ENCODE peak calls at places on chromosomes 12 and 14, in ten cellular contexts. M is keratinocyte; A is fibroblast of lung; C is CD4-positive, alpha-beta T cell; F is right lobe of liver; Z is epithelial cell of proximal tubule; I is fibroblast of the aortic adventitia; Q is HL-60; D is left ventricle myocardium inferior; B is esophagus squamous epithelium. X is an unnamed sample.
A peak's percentile ranks its signal among the peaks of the same experiment; 100 is the strongest.

GRCh38 chr12:56993346-56993745 is 13.0 kb downstream of the ZBTB39 start:
- DNase-seq in M (no peak), A (no peak), C (no peak), F (no peak), Z (no peak), I (no peak), Q (no peak), D (no peak), B (no peak), X (no peak)

GRCh38 chr14:89256273-89256672 is 160.8 kb downstream of the FOXN3 start:
- DNase-seq in M (no peak), A (no peak), C (no peak), F (no peak), Z (no peak), I (no peak), Q (no peak), D (no peak), B (no peak), X (no peak)

GRCh38 chr14:76696791-76697190 is 64.5 kb upstream of the VASH1 start:
- DNase-seq in M (no peak), A (no peak), C (no peak), F (no peak), Z (no peak), I (no peak), Q (no peak), D (no peak), B (no peak), X (no peak)

GRCh38 chr12:34394211-34395055 is 372.1 kb downstream of the ALG10 start:
- DNase-seq in M (no peak), A (no peak), C (no peak), F (peak; percentile 7), Z (no peak), I (no peak), Q (no peak), D (peak; percentile 6), B (no peak), X (peak; percentile 52)

GRCh38 chr12:62799126-62799736 is 135.7 kb downstream of the PPM1H start:
- DNase-seq in M (peak; percentile 26), A (peak; percentile 57), C (peak; percentile 10), F (no peak), Z (no peak), I (peak; percentile 85), Q (peak; percentile 47), D (no peak), B (no peak), X (no peak)

GRCh38 chr12:96878704-96879103 is 28.4 kb upstream of the NEDD1 start:
- DNase-seq in M (no peak), A (peak; percentile 97), C (no peak), F (no peak), Z (no peak), I (peak; percentile 91), Q (no peak), D (no peak), B (no peak), X (no peak)

GRCh38 chr12:85057370-85057963 is 21.3 kb downstream of the LRRIQ1 start:
- DNase-seq in M (no peak), A (peak; percentile 36), C (no peak), F (no peak), Z (peak; percentile 6), I (peak; percentile 68), Q (no peak), D (no peak), B (no peak), X (no peak)

GRCh38 chr12:55703976-55704761 is 3.5 kb downstream of the ITGA7 start:
- DNase-seq in M (no peak), A (peak; percentile 59), C (no peak), F (no peak), Z (no peak), I (peak; percentile 78), Q (no peak), D (no peak), B (no peak), X (peak; percentile 54)

DNA sequence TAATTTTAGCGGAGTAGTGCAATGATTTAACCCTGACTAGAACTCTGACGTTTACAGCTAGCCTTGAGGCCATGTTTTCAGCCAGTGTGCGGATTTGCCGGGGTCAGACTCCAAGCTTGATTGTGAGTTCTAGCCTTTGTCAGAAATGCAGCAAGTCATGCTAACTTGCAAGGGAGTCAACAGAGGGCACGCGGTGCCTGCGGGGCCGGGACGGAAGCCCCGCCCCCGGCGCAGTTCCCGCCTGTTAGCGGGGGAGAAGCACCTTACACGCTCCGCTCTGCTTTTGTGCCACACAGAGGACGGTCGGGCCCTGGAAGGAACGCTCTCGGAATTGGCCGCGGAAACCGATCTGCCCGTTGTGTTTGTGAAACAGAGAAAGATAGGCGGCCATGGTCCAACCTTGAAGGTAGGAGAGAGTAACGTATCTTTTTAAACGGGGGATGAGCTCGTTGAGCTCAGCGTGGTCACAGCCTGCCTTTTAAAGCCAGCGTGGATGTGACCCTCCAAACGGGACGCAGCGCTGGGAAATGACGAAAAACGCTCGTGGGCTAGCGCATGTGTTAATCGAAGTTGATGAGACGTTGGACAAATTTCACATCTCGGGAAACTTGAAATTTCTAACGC is 14.8 kb upstream of the EID3 start:
- DNase-seq in M (no peak), A (peak; percentile 82), C (peak; percentile 75), F (peak; percentile 91), Z (no peak), I (peak; percentile 76), Q (peak; percentile 81), D (peak; percentile 77), B (peak; percentile 17), X (no peak)
- TF ChIP-seq CTCF in M (no peak), A (no peak), C (peak; percentile 32), F (no peak), Z (peak; percentile 4), I (no peak), Q (no peak), D (no peak), B (no peak), X (no peak)

DNA sequence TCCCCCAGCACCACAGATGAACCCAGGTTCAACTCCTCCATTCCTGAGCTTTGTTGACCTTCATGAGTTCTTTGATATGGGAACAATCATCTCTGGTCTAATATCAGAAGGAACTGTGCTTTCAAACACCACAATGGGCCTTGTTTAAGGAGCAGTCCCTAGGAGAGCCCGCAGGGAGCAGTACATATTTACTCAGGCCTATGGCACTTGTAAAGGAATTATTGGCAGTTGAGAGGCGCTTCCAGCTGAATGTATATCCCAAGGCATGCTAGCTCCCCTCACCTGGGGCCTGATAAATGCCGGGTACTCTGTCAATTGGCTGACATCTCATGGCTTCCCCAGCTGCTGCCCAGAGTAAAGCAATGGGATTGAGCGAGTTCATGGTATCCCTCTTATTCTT is 76.2 kb downstream of the ZFP36L1 start:
- DNase-seq in M (no peak), A (no peak), C (no peak), F (no peak), Z (no peak), I (no peak), Q (no peak), D (no peak), B (no peak), X (no peak)
- TF ChIP-seq CTCF in M (no peak), A (no peak), C (no peak), F (no peak), Z (no peak), I (no peak), Q (no peak), D (no peak), B (no peak), X (no peak)

DNA sequence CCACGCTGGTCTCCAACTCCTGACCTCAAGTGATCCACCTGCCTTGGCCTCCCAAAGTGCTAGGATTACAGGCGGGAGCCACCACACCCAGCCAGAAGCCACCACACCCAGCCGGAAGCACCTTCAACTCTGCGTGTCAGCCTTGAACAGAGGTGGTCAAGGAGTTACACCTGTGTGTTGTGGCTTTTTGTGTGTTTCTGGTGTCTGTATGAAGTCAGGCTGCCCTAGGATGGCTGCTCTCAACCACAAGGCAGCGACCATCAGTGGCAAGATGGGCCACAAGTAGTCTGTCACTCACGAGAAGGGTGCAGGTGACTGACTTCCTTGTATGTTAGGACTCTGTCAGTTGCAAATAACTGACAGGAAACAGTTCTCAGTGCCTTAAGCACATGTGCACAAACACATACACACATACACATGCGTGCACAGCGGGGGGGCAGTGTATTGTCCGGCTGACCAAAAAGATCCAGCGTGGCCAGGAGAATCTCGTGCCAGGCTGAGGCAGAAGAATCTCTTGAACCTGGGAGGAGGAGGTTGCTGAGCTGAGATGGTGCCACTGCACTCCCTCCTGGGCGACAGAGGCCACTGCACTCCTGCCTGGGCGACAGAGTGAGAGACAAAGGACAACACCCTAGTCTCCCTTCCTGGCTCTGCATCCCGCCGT is 13.5 kb downstream of the P2RX4 start:
- DNase-seq in M (no peak), A (no peak), C (peak; percentile 29), F (no peak), Z (no peak), I (no peak), Q (no peak), D (no peak), B (no peak), X (no peak)
- TF ChIP-seq CTCF in M (peak; percentile 45), A (no peak), C (no peak), F (peak; percentile 41), Z (peak; percentile 57), I (peak; percentile 7), Q (peak; percentile 71), D (no peak), B (peak; percentile 23), X (peak; percentile 43)

GRCh38 chr12:54133663-54134375 is 55.0 kb downstream of the SMUG1 start:
- DNase-seq in M (no peak), A (no peak), C (no peak), F (no peak), Z (no peak), I (no peak), Q (no peak), D (no peak), B (no peak), X (peak; percentile 59)

GRCh38 chr12:54134395-54134794 is 54.4 kb downstream of the SMUG1 start:
- DNase-seq in M (no peak), A (no peak), C (no peak), F (no peak), Z (no peak), I (no peak), Q (no peak), D (no peak), B (no peak), X (peak; percentile 20)

GRCh38 chr12:54132979-54133378 is 55.8 kb downstream of the SMUG1 start:
- DNase-seq in M (no peak), A (no peak), C (no peak), F (no peak), Z (no peak), I (no peak), Q (no peak), D (no peak), B (no peak), X (peak; percentile 40)

GRCh38 chr12:54135621-54136027 is 53.2 kb downstream of the SMUG1 start:
- DNase-seq in M (no peak), A (no peak), C (no peak), F (no peak), Z (peak; percentile 38), I (no peak), Q (no peak), D (no peak), B (no peak), X (peak; percentile 22)

DNA sequence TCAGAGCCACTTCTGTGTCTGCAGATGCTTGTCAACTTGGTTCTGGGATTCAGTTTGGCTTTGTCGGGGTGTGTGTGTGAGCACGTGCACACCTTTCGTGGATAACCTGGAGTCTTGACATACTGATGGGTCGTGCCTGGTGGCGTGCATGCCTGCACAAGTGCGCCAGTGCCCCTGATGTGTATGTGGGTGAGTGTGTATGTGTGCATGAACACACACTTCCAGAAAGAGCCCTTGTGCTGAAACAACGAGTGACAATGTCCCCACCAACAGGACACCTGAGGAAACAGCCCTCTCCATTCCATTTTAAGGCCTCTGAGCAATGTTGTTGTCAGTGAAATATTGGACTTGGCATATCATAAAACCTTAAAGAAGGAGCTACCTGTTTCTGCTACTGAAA is 53.9 kb downstream of the SMUG1 start:
- DNase-seq in M (no peak), A (no peak), C (no peak), F (no peak), Z (no peak), I (no peak), Q (no peak), D (no peak), B (no peak), X (peak; percentile 80)
- TF ChIP-seq CTCF in M (no peak), A (no peak), C (no peak), F (no peak), Z (peak; percentile 41), I (no peak), Q (no peak), D (no peak), B (no peak), X (no peak)

X was measured in chondrocyte.